ENCODE peak calls at places on chromosomes 7 and 10, in seven cellular contexts. One of them, this sample, is unnamed.

GRCh38 chr10:122113161-122113944 is 124.4 kb downstream of the TACC2 start:
- DNase-seq in neuronal stem cell: peak
- DNase-seq in IMR-90: peak
- DNase-seq in trophoblast cell: peak
- DNase-seq in H9: peak
- DNase-seq in mesenchymal stem cell: peak
- DNase-seq in H1: no peak
- DNase-seq in this sample: peak

GRCh38 chr10:104483582-104483981 is 129.9 kb downstream of the CFAP58 start:
- DNase-seq in neuronal stem cell: no peak
- DNase-seq in trophoblast cell: no peak
- DNase-seq in IMR-90: no peak
- DNase-seq in H1: no peak
- DNase-seq in mesenchymal stem cell: no peak
- DNase-seq in H9: no peak
- DNase-seq in this sample: no peak

GRCh38 chr7:16719699-16720098 is 33.9 kb upstream of the TSPAN13 start:
- DNase-seq in neuronal stem cell: no peak
- DNase-seq in H9: no peak
- DNase-seq in IMR-90: peak
- DNase-seq in mesenchymal stem cell: peak
- DNase-seq in H1: no peak
- DNase-seq in trophoblast cell: no peak
- DNase-seq in this sample: no peak

GRCh38 chr10:8800426-8800825 is 745.9 kb downstream of the GATA3 start:
- DNase-seq in neuronal stem cell: no peak
- DNase-seq in mesenchymal stem cell: peak
- DNase-seq in trophoblast cell: no peak
- DNase-seq in H1: no peak
- DNase-seq in IMR-90: no peak
- DNase-seq in H9: no peak
- DNase-seq in this sample: peak

GRCh38 chr10:354901-355617 is 219.8 kb downstream of the ZMYND11 start:
- DNase-seq in mesenchymal stem cell: no peak
- DNase-seq in neuronal stem cell: no peak
- DNase-seq in IMR-90: no peak
- DNase-seq in H1: no peak
- DNase-seq in H9: no peak
- DNase-seq in trophoblast cell: no peak
- DNase-seq in this sample: no peak

GRCh38 chr10:6231146-6231545 is 28.4 kb downstream of the PFKFB3 start:
- DNase-seq in H9: no peak
- DNase-seq in H1: no peak
- DNase-seq in mesenchymal stem cell: no peak
- DNase-seq in neuronal stem cell: no peak
- DNase-seq in trophoblast cell: no peak
- DNase-seq in IMR-90: no peak
- DNase-seq in this sample: no peak

GRCh38 chr7:42197391-42197790 is 39.6 kb downstream of the GLI3 start:
- DNase-seq in neuronal stem cell: no peak
- DNase-seq in IMR-90: peak
- DNase-seq in H9: no peak
- DNase-seq in mesenchymal stem cell: peak
- DNase-seq in trophoblast cell: peak
- DNase-seq in H1: no peak
- DNase-seq in this sample: no peak

GRCh38 chr7:623464-623863 is 103.0 kb upstream of the DNAAF5 start:
- DNase-seq in H9: no peak
- DNase-seq in trophoblast cell: no peak
- DNase-seq in H1: no peak
- DNase-seq in mesenchymal stem cell: no peak
- DNase-seq in neuronal stem cell: no peak
- DNase-seq in IMR-90: no peak
- DNase-seq in this sample: no peak

GRCh38 chr7:151327022-151327421 is 14.6 kb upstream of the NUB1 start:
- DNase-seq in IMR-90: no peak
- DNase-seq in H1: no peak
- DNase-seq in H9: no peak
- DNase-seq in trophoblast cell: no peak
- DNase-seq in mesenchymal stem cell: no peak
- DNase-seq in neuronal stem cell: no peak
- DNase-seq in this sample: no peak

GRCh38 chr7:43625453-43625852 is 42.5 kb downstream of the STK17A start:
- DNase-seq in H1: no peak
- DNase-seq in H9: no peak
- DNase-seq in mesenchymal stem cell: peak
- DNase-seq in IMR-90: no peak
- DNase-seq in neuronal stem cell: no peak
- DNase-seq in trophoblast cell: no peak
- DNase-seq in this sample: peak

GRCh38 chr10:59337254-59337653 is 25.1 kb downstream of the FAM13C start:
- DNase-seq in trophoblast cell: no peak
- DNase-seq in IMR-90: peak
- DNase-seq in H9: no peak
- DNase-seq in mesenchymal stem cell: peak
- DNase-seq in H1: no peak
- DNase-seq in neuronal stem cell: no peak
- DNase-seq in this sample: no peak

GRCh38 chr10:69513617-69514016 is 59.6 kb downstream of the NEUROG3 start:
- DNase-seq in mesenchymal stem cell: no peak
- DNase-seq in IMR-90: no peak
- DNase-seq in H9: no peak
- DNase-seq in neuronal stem cell: no peak
- DNase-seq in trophoblast cell: no peak
- DNase-seq in H1: no peak
- DNase-seq in this sample: no peak

GRCh38 chr7:90175667-90176066 is 21.4 kb downstream of the STEAP1 start:
- DNase-seq in H1: no peak
- DNase-seq in H9: no peak
- DNase-seq in neuronal stem cell: no peak
- DNase-seq in IMR-90: no peak
- DNase-seq in mesenchymal stem cell: no peak
- DNase-seq in trophoblast cell: no peak
- DNase-seq in this sample: no peak

GRCh38 chr7:152052772-152053171 is 27.3 kb downstream of the GALNT11 start:
- DNase-seq in trophoblast cell: no peak
- DNase-seq in H1: no peak
- DNase-seq in H9: no peak
- DNase-seq in IMR-90: no peak
- DNase-seq in mesenchymal stem cell: no peak
- DNase-seq in neuronal stem cell: no peak
- DNase-seq in this sample: no peak

GRCh38 chr7:158734861-158735260 is 30.3 kb upstream of the NCAPG2 start:
- DNase-seq in IMR-90: peak
- DNase-seq in trophoblast cell: peak
- DNase-seq in neuronal stem cell: no peak
- DNase-seq in H9: no peak
- DNase-seq in H1: no peak
- DNase-seq in mesenchymal stem cell: peak
- DNase-seq in this sample: no peak

GRCh38 chr7:123716877-123717276 is 31.9 kb downstream of the WASL start:
- DNase-seq in neuronal stem cell: no peak
- DNase-seq in mesenchymal stem cell: no peak
- DNase-seq in H1: no peak
- DNase-seq in H9: no peak
- DNase-seq in trophoblast cell: no peak
- DNase-seq in IMR-90: no peak
- DNase-seq in this sample: no peak

GRCh38 chr10:48306870-48307531 is 524 bp downstream of the MAPK8 start:
- DNase-seq in H9: no peak
- DNase-seq in mesenchymal stem cell: peak
- DNase-seq in neuronal stem cell: peak
- DNase-seq in IMR-90: peak
- DNase-seq in H1: no peak
- DNase-seq in trophoblast cell: peak
- DNase-seq in this sample: peak

GRCh38 chr7:155466142-155466813 is 8.3 kb downstream of the EN2 start:
- DNase-seq in mesenchymal stem cell: no peak
- DNase-seq in H1: no peak
- DNase-seq in neuronal stem cell: no peak
- DNase-seq in IMR-90: no peak
- DNase-seq in H9: no peak
- DNase-seq in trophoblast cell: no peak
- DNase-seq in this sample: peak
- H3K23ac ChIP-seq in mesenchymal stem cell: no peak
- H3K23ac ChIP-seq in H1: no peak
- H3K23ac ChIP-seq in neuronal stem cell: peak
- H3K23ac ChIP-seq in IMR-90: no peak
- H3K23ac ChIP-seq in H9: no peak
- H3K23ac ChIP-seq in trophoblast cell: no peak
- H3K23ac ChIP-seq in this sample: no peak

GRCh38 chr7:111067682-111068081 is 23.2 kb upstream of the LRRN3 start:
- DNase-seq in H9: no peak
- DNase-seq in H1: no peak
- DNase-seq in mesenchymal stem cell: no peak
- DNase-seq in neuronal stem cell: no peak
- DNase-seq in IMR-90: no peak
- DNase-seq in trophoblast cell: no peak
- DNase-seq in this sample: no peak
- H3K23ac ChIP-seq in H9: no peak
- H3K23ac ChIP-seq in H1: no peak
- H3K23ac ChIP-seq in mesenchymal stem cell: no peak
- H3K23ac ChIP-seq in neuronal stem cell: no peak
- H3K23ac ChIP-seq in IMR-90: no peak
- H3K23ac ChIP-seq in trophoblast cell: no peak
- H3K23ac ChIP-seq in this sample: no peak

GRCh38 chr7:82018226-82018625 is 248.4 kb upstream of the HGF start:
- DNase-seq in mesenchymal stem cell: no peak
- DNase-seq in neuronal stem cell: no peak
- DNase-seq in trophoblast cell: no peak
- DNase-seq in H9: no peak
- DNase-seq in IMR-90: peak
- DNase-seq in H1: no peak
- DNase-seq in this sample: no peak
- H3K23ac ChIP-seq in mesenchymal stem cell: no peak
- H3K23ac ChIP-seq in neuronal stem cell: no peak
- H3K23ac ChIP-seq in trophoblast cell: no peak
- H3K23ac ChIP-seq in H9: no peak
- H3K23ac ChIP-seq in IMR-90: no peak
- H3K23ac ChIP-seq in H1: no peak
- H3K23ac ChIP-seq in this sample: no peak

GRCh38 chr10:7717767-7718166 is 14.7 kb downstream of the ITIH2 start:
- DNase-seq in trophoblast cell: no peak
- DNase-seq in neuronal stem cell: no peak
- DNase-seq in IMR-90: no peak
- DNase-seq in H1: no peak
- DNase-seq in H9: no peak
- DNase-seq in mesenchymal stem cell: no peak
- DNase-seq in this sample: no peak
- H3K23ac ChIP-seq in trophoblast cell: no peak
- H3K23ac ChIP-seq in neuronal stem cell: no peak
- H3K23ac ChIP-seq in IMR-90: no peak
- H3K23ac ChIP-seq in H1: no peak
- H3K23ac ChIP-seq in H9: no peak
- H3K23ac ChIP-seq in mesenchymal stem cell: no peak
- H3K23ac ChIP-seq in this sample: no peak

GRCh38 chr10:118307768-118308347 is 34.3 kb downstream of the FAM204A start:
- DNase-seq in IMR-90: no peak
- DNase-seq in mesenchymal stem cell: no peak
- DNase-seq in H1: no peak
- DNase-seq in trophoblast cell: peak
- DNase-seq in neuronal stem cell: no peak
- DNase-seq in H9: no peak
- DNase-seq in this sample: no peak
- H3K23ac ChIP-seq in IMR-90: no peak
- H3K23ac ChIP-seq in mesenchymal stem cell: no peak
- H3K23ac ChIP-seq in H1: no peak
- H3K23ac ChIP-seq in trophoblast cell: no peak
- H3K23ac ChIP-seq in neuronal stem cell: no peak
- H3K23ac ChIP-seq in H9: no peak
- H3K23ac ChIP-seq in this sample: no peak

DNA sequence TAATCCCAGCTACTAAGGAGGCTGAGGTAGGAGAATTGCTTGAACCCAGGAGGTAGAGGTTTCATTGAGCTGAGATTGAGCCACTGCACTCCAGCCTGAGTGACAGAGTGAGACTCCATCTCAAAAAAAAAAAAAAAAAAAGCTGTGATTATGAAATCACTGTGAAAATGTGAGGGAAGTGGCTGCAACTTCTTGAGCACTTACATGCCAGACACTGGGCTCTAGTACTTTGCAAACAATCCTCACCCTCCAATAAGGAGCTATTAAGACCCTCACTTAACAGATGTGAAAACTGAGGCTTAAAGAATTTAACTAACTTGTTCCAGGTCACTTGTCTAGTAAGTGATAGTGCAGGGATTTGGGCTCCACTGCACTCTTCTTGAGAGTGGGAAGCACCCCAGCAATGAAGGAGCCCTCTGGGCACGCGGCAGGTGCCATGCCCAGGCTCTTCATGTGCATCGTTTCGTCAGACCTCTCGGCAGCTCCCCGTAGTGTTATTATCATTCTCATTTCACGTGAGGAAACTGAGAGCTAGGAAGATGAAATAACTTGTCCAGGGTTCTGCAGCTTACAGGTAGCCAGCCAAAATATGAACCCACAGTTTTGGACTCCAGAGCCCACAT is 19.0 kb downstream of the MSRB2 start:
- DNase-seq in mesenchymal stem cell: no peak
- DNase-seq in H9: no peak
- DNase-seq in IMR-90: no peak
- DNase-seq in trophoblast cell: no peak
- DNase-seq in neuronal stem cell: no peak
- DNase-seq in H1: no peak
- DNase-seq in this sample: no peak
- H3K23ac ChIP-seq in mesenchymal stem cell: no peak
- H3K23ac ChIP-seq in H9: no peak
- H3K23ac ChIP-seq in IMR-90: no peak
- H3K23ac ChIP-seq in trophoblast cell: no peak
- H3K23ac ChIP-seq in neuronal stem cell: no peak
- H3K23ac ChIP-seq in H1: no peak
- H3K23ac ChIP-seq in this sample: no peak

GRCh38 chr10:75015440-75015839 is 96.0 kb upstream of the SAMD8 start:
- DNase-seq in IMR-90: no peak
- DNase-seq in H1: no peak
- DNase-seq in mesenchymal stem cell: no peak
- DNase-seq in trophoblast cell: no peak
- DNase-seq in neuronal stem cell: no peak
- DNase-seq in H9: no peak
- DNase-seq in this sample: no peak
- H3K23ac ChIP-seq in IMR-90: no peak
- H3K23ac ChIP-seq in H1: no peak
- H3K23ac ChIP-seq in mesenchymal stem cell: no peak
- H3K23ac ChIP-seq in trophoblast cell: no peak
- H3K23ac ChIP-seq in neuronal stem cell: no peak
- H3K23ac ChIP-seq in H9: no peak
- H3K23ac ChIP-seq in this sample: no peak

GRCh38 chr7:105199372-105199771 is 185.4 kb downstream of the KMT2E start:
- DNase-seq in IMR-90: peak
- DNase-seq in neuronal stem cell: no peak
- DNase-seq in trophoblast cell: no peak
- DNase-seq in H1: no peak
- DNase-seq in mesenchymal stem cell: peak
- DNase-seq in H9: no peak
- DNase-seq in this sample: no peak
- H3K23ac ChIP-seq in IMR-90: peak
- H3K23ac ChIP-seq in neuronal stem cell: no peak
- H3K23ac ChIP-seq in trophoblast cell: no peak
- H3K23ac ChIP-seq in H1: no peak
- H3K23ac ChIP-seq in mesenchymal stem cell: no peak
- H3K23ac ChIP-seq in H9: no peak
- H3K23ac ChIP-seq in this sample: no peak

GRCh38 chr10:72088879-72089585 is 681 bp upstream of the SPOCK2 start:
- DNase-seq in H9: peak
- DNase-seq in IMR-90: no peak
- DNase-seq in mesenchymal stem cell: peak
- DNase-seq in neuronal stem cell: no peak
- DNase-seq in trophoblast cell: no peak
- DNase-seq in H1: no peak
- DNase-seq in this sample: peak
- H3K23ac ChIP-seq in H9: no peak
- H3K23ac ChIP-seq in IMR-90: no peak
- H3K23ac ChIP-seq in mesenchymal stem cell: no peak
- H3K23ac ChIP-seq in neuronal stem cell: no peak
- H3K23ac ChIP-seq in trophoblast cell: no peak
- H3K23ac ChIP-seq in H1: no peak
- H3K23ac ChIP-seq in this sample: no peak

This sample was measured in mesendoderm.